ENCODE peak calls at places on chromosomes 4 and X, in four cellular contexts. I is SK-N-SH treated with all-trans-retinoic acid at 6 μM for 48 hours, S is left cardiac atrium, X is foreskin keratinocyte. C is an unnamed sample.

GRCh38 chrX:13955095-13955647 is 74.5 kb downstream of the GEMIN8 start:
- ATAC-seq in I (no peak), S (no peak), X (no peak), C (no peak)

GRCh38 chr4:10722957-10723356 is 38.4 kb upstream of the CLNK start:
- ATAC-seq in I (no peak), S (no peak), X (no peak), C (peak; percentile 47)

GRCh38 chr4:17494258-17494657 is 17.6 kb downstream of the QDPR start:
- ATAC-seq in I (peak; percentile 19), S (no peak), X (peak; percentile 95), C (peak; percentile 11)

GRCh38 chr4:80065601-80066000 is 7.4 kb downstream of the ANTXR2 start:
- ATAC-seq in I (no peak), S (no peak), X (no peak), C (no peak)

GRCh38 chr4:79399076-79399475 is 9.0 kb downstream of the GK2 start:
- ATAC-seq in I (no peak), S (no peak), X (no peak), C (no peak)

GRCh38 chr4:24285759-24286158 is 298.6 kb downstream of the DHX15 start:
- ATAC-seq in I (no peak), S (no peak), X (no peak), C (no peak)

GRCh38 chrX:133495464-133496391 is 80.4 kb upstream of the GPC4 start:
- ATAC-seq in I (peak; percentile 45), S (peak; percentile 84), X (no peak), C (peak; percentile 35)

GRCh38 chrX:136063340-136064079 is 78.3 kb downstream of the SLC9A6 start:
- ATAC-seq in I (no peak), S (no peak), X (no peak), C (no peak)

GRCh38 chr4:112284166-112284565 is 1.5 kb downstream of the TIFA start:
- ATAC-seq in I (peak; percentile 8), S (no peak), X (no peak), C (no peak)

GRCh38 chr4:109046549-109047171 is 255.8 kb downstream of the COL25A1 start:
- ATAC-seq in I (peak; percentile 44), S (peak; percentile 27), X (peak; percentile 19), C (no peak)

GRCh38 chr4:185708348-185708747 is 103.6 kb downstream of the SORBS2 start:
- ATAC-seq in I (peak; percentile 67), S (no peak), X (peak; percentile 62), C (peak; percentile 25)

GRCh38 chrX:45743906-45744625 is 543.4 kb upstream of the DIPK2B start:
- ATAC-seq in I (peak; percentile 0), S (no peak), X (no peak), C (no peak)

GRCh38 chr4:88134536-88135361 is 23.7 kb downstream of the ABCG2 start:
- ATAC-seq in I (no peak), S (no peak), X (no peak), C (no peak)

GRCh38 chr4:14415146-14415545 is 587.1 kb upstream of the CPEB2 start:
- ATAC-seq in I (no peak), S (no peak), X (peak; percentile 36), C (no peak)

GRCh38 chr4:182678590-182678989 is 238.6 kb downstream of the DCTD start:
- ATAC-seq in I (no peak), S (no peak), X (no peak), C (no peak)

GRCh38 chr4:779555-779954 is 46.4 kb downstream of the CPLX1 start:
- ATAC-seq in I (no peak), S (no peak), X (no peak), C (no peak)

GRCh38 chrX:132692066-132692465 is 203.2 kb upstream of the MBNL3 start:
- ATAC-seq in I (no peak), S (no peak), X (no peak), C (peak; percentile 48)

GRCh38 chr4:151674804-151675290 is 86.0 kb downstream of the GATB start:
- ATAC-seq in I (peak; percentile 40), S (peak; percentile 75), X (peak; percentile 74), C (peak; percentile 78)

GRCh38 chrX:69128573-69128972 is 36.7 kb downstream of the PJA1 start:
- ATAC-seq in I (peak; percentile 69), S (peak; percentile 48), X (peak; percentile 26), C (no peak)

GRCh38 chr4:114193625-114194399 is 214.4 kb upstream of the ARSJ start:
- ATAC-seq in I (no peak), S (no peak), X (no peak), C (no peak)

GRCh38 chr4:14583331-14583730 is 418.9 kb upstream of the CPEB2 start:
- ATAC-seq in I (no peak), S (no peak), X (no peak), C (no peak)

GRCh38 chr4:12679217-12679616 is 804.9 kb downstream of the RAB28 start:
- ATAC-seq in I (no peak), S (no peak), X (no peak), C (no peak)

GRCh38 chr4:121599049-121599448 is 97.7 kb downstream of the ANXA5 start:
- ATAC-seq in I (no peak), S (no peak), X (no peak), C (no peak)